ENCODE peak calls at places on chromosomes 11 and 22, in nine cellular contexts. T, P, M, G, F, N, V, O and A are unnamed samples.

GRCh38 chr11:31601635-31602282 is 92.2 kb downstream of the ELP4 start:
- DNase-seq in T (no peak), P (no peak), M (no peak), G (no peak), F (no peak), N (no peak), V (no peak), O (no peak), A (no peak)

GRCh38 chr11:63917685-63918523 is 940 bp upstream of the RCOR2 start:
- DNase-seq in T (no peak), P (peak; percentile 23), M (peak; percentile 89), G (peak; percentile 80), F (peak; percentile 70), N (peak; percentile 70), V (no peak), O (peak; percentile 57), A (peak; percentile 73)

GRCh38 chr11:78801161-78801884 is 226.7 kb upstream of the NARS2 start:
- DNase-seq in T (peak; percentile 91), P (no peak), M (peak; percentile 49), G (peak; percentile 43), F (no peak), N (peak; percentile 79), V (peak; percentile 74), O (peak; percentile 13), A (no peak)

GRCh38 chr11:61816736-61817455 is at the start of gene FADS1:
- DNase-seq in T (peak; percentile 97), P (peak; percentile 94), M (peak; percentile 96), G (peak; percentile 97), F (peak; percentile 88), N (peak; percentile 88), V (peak; percentile 70), O (peak; percentile 57), A (peak; percentile 95)

GRCh38 chr22:48820481-48821345 is 1007.0 kb downstream of the BRD1 start:
- DNase-seq in T (no peak), P (no peak), M (no peak), G (no peak), F (no peak), N (no peak), V (no peak), O (no peak), A (no peak)

GRCh38 chr11:69080361-69080973 is 31.7 kb downstream of the TPCN2 start:
- DNase-seq in T (no peak), P (no peak), M (no peak), G (peak; percentile 40), F (no peak), N (no peak), V (no peak), O (no peak), A (peak; percentile 96)

GRCh38 chr22:36471341-36471821 is 10.1 kb downstream of the TXN2 start:
- DNase-seq in T (no peak), P (no peak), M (no peak), G (no peak), F (no peak), N (no peak), V (no peak), O (no peak), A (no peak)

GRCh38 chr11:2122222-2122906 is 16.8 kb downstream of the IGF2 start:
- DNase-seq in T (peak; percentile 35), P (no peak), M (peak; percentile 16), G (no peak), F (no peak), N (no peak), V (no peak), O (no peak), A (no peak)

GRCh38 chr11:64400667-64401066 is 41.7 kb downstream of the RPS6KA4 start:
- DNase-seq in T (no peak), P (no peak), M (no peak), G (no peak), F (no peak), N (no peak), V (no peak), O (no peak), A (no peak)

GRCh38 chr22:28442264-28442950 is 237.2 kb downstream of the TTC28 start:
- DNase-seq in T (peak; percentile 59), P (peak; percentile 78), M (peak; percentile 91), G (no peak), F (peak; percentile 86), N (peak; percentile 84), V (peak; percentile 36), O (peak; percentile 59), A (peak; percentile 39)

GRCh38 chr11:79189055-79189454 is 251.8 kb downstream of the TENM4 start:
- DNase-seq in T (no peak), P (no peak), M (no peak), G (no peak), F (no peak), N (no peak), V (no peak), O (no peak), A (no peak)

GRCh38 chr11:65491614-65492386 is 7.0 kb upstream of the MALAT1 start:
- DNase-seq in T (peak; percentile 89), P (peak; percentile 58), M (peak; percentile 86), G (peak; percentile 96), F (peak; percentile 63), N (peak; percentile 98), V (peak; percentile 73), O (peak; percentile 85), A (no peak)
- TF ChIP-seq POLR2A in T (peak; percentile 23), P (no peak), M (no peak), G (peak; percentile 6), F (no peak), N (peak; percentile 44), V (peak; percentile 40), O (no peak), A (peak; percentile 25)

GRCh38 chr22:19169002-19169946 is 9.3 kb downstream of the SLC25A1 start:
- DNase-seq in T (no peak), P (peak; percentile 40), M (no peak), G (no peak), F (no peak), N (no peak), V (no peak), O (no peak), A (no peak)

GRCh38 chr22:19168088-19168890 is 10.2 kb downstream of the SLC25A1 start:
- DNase-seq in T (no peak), P (no peak), M (no peak), G (no peak), F (no peak), N (no peak), V (no peak), O (no peak), A (no peak)

GRCh38 chr22:19166421-19166820 is 12.1 kb downstream of the SLC25A1 start:
- DNase-seq in T (no peak), P (no peak), M (no peak), G (no peak), F (no peak), N (no peak), V (no peak), O (no peak), A (no peak)

GRCh38 chr22:19169947-19170318 is 8.6 kb downstream of the SLC25A1 start:
- DNase-seq in T (no peak), P (no peak), M (no peak), G (no peak), F (no peak), N (no peak), V (no peak), O (no peak), A (no peak)

DNA sequence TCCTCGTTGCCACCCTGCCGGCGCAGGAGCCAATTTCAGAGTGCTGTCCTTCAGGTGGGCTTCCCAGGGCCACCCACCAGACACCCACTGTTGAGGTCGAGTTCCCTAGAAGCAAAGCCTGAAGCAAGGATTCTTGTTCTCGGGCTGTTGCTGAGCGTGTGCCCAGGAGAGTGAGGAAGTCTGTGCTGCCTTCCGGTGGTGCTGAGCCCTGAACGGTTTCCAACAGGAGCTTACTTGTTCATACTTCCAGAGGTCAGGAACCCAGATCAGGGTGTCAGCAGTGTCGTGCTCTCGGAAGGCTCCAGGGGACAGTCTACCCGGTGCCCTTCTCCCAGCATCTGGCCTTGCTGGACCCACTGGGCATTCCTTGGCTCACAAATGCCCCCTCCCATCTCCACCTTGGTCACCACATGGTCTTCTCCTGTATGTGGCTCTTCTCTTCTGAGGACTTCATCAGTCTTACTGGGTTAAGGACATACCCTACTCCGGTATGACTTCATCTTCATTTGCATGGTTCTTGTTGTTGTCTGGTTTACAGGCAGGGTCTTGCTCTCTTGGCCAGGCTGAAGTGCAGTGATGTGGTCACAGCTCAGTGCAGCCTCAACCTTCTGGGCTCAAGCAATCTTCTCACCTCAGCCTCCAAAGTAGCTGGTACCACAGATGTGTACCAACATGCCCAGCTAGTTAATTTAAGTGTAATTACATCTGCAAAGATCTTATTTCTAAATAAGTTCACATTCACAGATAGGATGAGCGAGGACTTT is 11.2 kb downstream of the SLC25A1 start:
- DNase-seq in T (no peak), P (no peak), M (no peak), G (no peak), F (no peak), N (no peak), V (no peak), O (no peak), A (no peak)
- TF ChIP-seq POLR2A in T (no peak), P (no peak), M (no peak), G (no peak), F (no peak), N (no peak), V (no peak), O (no peak), A (no peak)

GRCh38 chr11:45321669-45322068 is 35.5 kb upstream of the SYT13 start:
- DNase-seq in T (no peak), P (no peak), M (no peak), G (no peak), F (no peak), N (no peak), V (no peak), O (no peak), A (no peak)

GRCh38 chr11:45321031-45321595 is 35.0 kb upstream of the SYT13 start:
- DNase-seq in T (no peak), P (no peak), M (no peak), G (no peak), F (no peak), N (no peak), V (no peak), O (no peak), A (no peak)

GRCh38 chr11:45323598-45324249 is 37.6 kb upstream of the SYT13 start:
- DNase-seq in T (no peak), P (no peak), M (no peak), G (no peak), F (no peak), N (no peak), V (no peak), O (no peak), A (no peak)

GRCh38 chr11:45322891-45323597 is 36.9 kb upstream of the SYT13 start:
- DNase-seq in T (no peak), P (no peak), M (no peak), G (no peak), F (no peak), N (no peak), V (no peak), O (no peak), A (no peak)

GRCh38 chr11:45322111-45322705 is 36.1 kb upstream of the SYT13 start:
- DNase-seq in T (no peak), P (no peak), M (no peak), G (no peak), F (no peak), N (no peak), V (no peak), O (no peak), A (no peak)
- TF ChIP-seq POLR2A in T (no peak), P (no peak), M (no peak), G (no peak), F (no peak), N (no peak), V (no peak), O (no peak), A (no peak)

GRCh38 chr11:66851698-66852465 is 5.0 kb upstream of the LRFN4 start:
- DNase-seq in T (no peak), P (peak; percentile 32), M (no peak), G (peak; percentile 43), F (no peak), N (no peak), V (no peak), O (no peak), A (no peak)
- TF ChIP-seq POLR2A in T (no peak), P (no peak), M (no peak), G (no peak), F (no peak), N (no peak), V (no peak), O (no peak), A (no peak)